ENCODE peak calls at places on chromosomes 5 and 9, in nine cellular contexts. One of them, this sample, is unnamed.

GRCh38 chr5:94901071-94901979 is 282.9 kb downstream of the SLF1 start:
- DNase-seq in MCF 10A: peak
- DNase-seq in heart left ventricle: no peak
- DNase-seq in BE2C: no peak
- DNase-seq in OCI-LY7: no peak
- DNase-seq in AG10803: peak
- DNase-seq in natural killer cell: no peak
- DNase-seq in CD8-positive, alpha-beta T cell: no peak
- DNase-seq in IMR-90: peak
- DNase-seq in this sample: no peak

GRCh38 chr5:60492958-60493357 is 207.0 kb downstream of the DEPDC1B start:
- DNase-seq in natural killer cell: no peak
- DNase-seq in MCF 10A: peak
- DNase-seq in heart left ventricle: no peak
- DNase-seq in IMR-90: peak
- DNase-seq in AG10803: no peak
- DNase-seq in CD8-positive, alpha-beta T cell: no peak
- DNase-seq in OCI-LY7: no peak
- DNase-seq in BE2C: no peak
- DNase-seq in this sample: no peak

GRCh38 chr5:119105971-119106370 is 35.1 kb downstream of the DMXL1 start:
- DNase-seq in BE2C: no peak
- DNase-seq in natural killer cell: no peak
- DNase-seq in heart left ventricle: no peak
- DNase-seq in CD8-positive, alpha-beta T cell: no peak
- DNase-seq in IMR-90: no peak
- DNase-seq in AG10803: no peak
- DNase-seq in OCI-LY7: no peak
- DNase-seq in MCF 10A: no peak
- DNase-seq in this sample: no peak

GRCh38 chr9:127910613-127911205 is 6.1 kb downstream of the ST6GALNAC4 start:
- DNase-seq in MCF 10A: peak
- DNase-seq in OCI-LY7: no peak
- DNase-seq in natural killer cell: no peak
- DNase-seq in IMR-90: peak
- DNase-seq in CD8-positive, alpha-beta T cell: no peak
- DNase-seq in BE2C: peak
- DNase-seq in heart left ventricle: no peak
- DNase-seq in AG10803: peak
- DNase-seq in this sample: no peak

GRCh38 chr9:34430843-34431437 is 27.4 kb downstream of the FAM219A start:
- DNase-seq in IMR-90: peak
- DNase-seq in natural killer cell: no peak
- DNase-seq in AG10803: peak
- DNase-seq in heart left ventricle: peak
- DNase-seq in OCI-LY7: peak
- DNase-seq in CD8-positive, alpha-beta T cell: no peak
- DNase-seq in MCF 10A: peak
- DNase-seq in BE2C: peak
- DNase-seq in this sample: peak

GRCh38 chr9:69931340-69931739 is 110.7 kb downstream of the CFAP95 start:
- DNase-seq in CD8-positive, alpha-beta T cell: no peak
- DNase-seq in MCF 10A: peak
- DNase-seq in heart left ventricle: no peak
- DNase-seq in natural killer cell: no peak
- DNase-seq in AG10803: no peak
- DNase-seq in IMR-90: no peak
- DNase-seq in BE2C: peak
- DNase-seq in OCI-LY7: no peak
- DNase-seq in this sample: no peak

GRCh38 chr9:127788337-127789011 is 2.6 kb downstream of the CDK9 start:
- DNase-seq in natural killer cell: no peak
- DNase-seq in MCF 10A: no peak
- DNase-seq in IMR-90: no peak
- DNase-seq in CD8-positive, alpha-beta T cell: no peak
- DNase-seq in OCI-LY7: no peak
- DNase-seq in BE2C: no peak
- DNase-seq in heart left ventricle: no peak
- DNase-seq in AG10803: no peak
- DNase-seq in this sample: no peak

GRCh38 chr5:96404191-96404867 is 28.7 kb downstream of the PCSK1 start:
- DNase-seq in heart left ventricle: no peak
- DNase-seq in IMR-90: no peak
- DNase-seq in BE2C: no peak
- DNase-seq in natural killer cell: no peak
- DNase-seq in AG10803: no peak
- DNase-seq in CD8-positive, alpha-beta T cell: no peak
- DNase-seq in OCI-LY7: no peak
- DNase-seq in MCF 10A: no peak
- DNase-seq in this sample: no peak

GRCh38 chr5:152505442-152506042 is 100.5 kb upstream of the NMUR2 start:
- DNase-seq in CD8-positive, alpha-beta T cell: peak
- DNase-seq in natural killer cell: no peak
- DNase-seq in heart left ventricle: no peak
- DNase-seq in MCF 10A: peak
- DNase-seq in IMR-90: peak
- DNase-seq in OCI-LY7: peak
- DNase-seq in AG10803: peak
- DNase-seq in BE2C: peak
- DNase-seq in this sample: peak

GRCh38 chr5:40033411-40033810 is 608.6 kb upstream of the DAB2 start:
- DNase-seq in OCI-LY7: peak
- DNase-seq in heart left ventricle: no peak
- DNase-seq in IMR-90: no peak
- DNase-seq in AG10803: no peak
- DNase-seq in MCF 10A: no peak
- DNase-seq in CD8-positive, alpha-beta T cell: peak
- DNase-seq in BE2C: no peak
- DNase-seq in natural killer cell: no peak
- DNase-seq in this sample: no peak

GRCh38 chr9:126518763-126519162 is 95.0 kb upstream of the LMX1B start:
- DNase-seq in natural killer cell: no peak
- DNase-seq in OCI-LY7: no peak
- DNase-seq in heart left ventricle: no peak
- DNase-seq in BE2C: no peak
- DNase-seq in CD8-positive, alpha-beta T cell: no peak
- DNase-seq in IMR-90: no peak
- DNase-seq in MCF 10A: no peak
- DNase-seq in AG10803: no peak
- DNase-seq in this sample: no peak
- TF ChIP-seq CTCF in natural killer cell: no peak
- TF ChIP-seq CTCF in OCI-LY7: no peak
- TF ChIP-seq CTCF in heart left ventricle: no peak
- TF ChIP-seq CTCF in BE2C: no peak
- TF ChIP-seq CTCF in CD8-positive, alpha-beta T cell: no peak
- TF ChIP-seq CTCF in IMR-90: no peak
- TF ChIP-seq CTCF in MCF 10A: no peak
- TF ChIP-seq CTCF in AG10803: no peak
- TF ChIP-seq CTCF in this sample: no peak

GRCh38 chr9:89808076-89808701 is 203.4 kb downstream of the GADD45G start:
- DNase-seq in AG10803: no peak
- DNase-seq in heart left ventricle: no peak
- DNase-seq in OCI-LY7: no peak
- DNase-seq in BE2C: no peak
- DNase-seq in IMR-90: no peak
- DNase-seq in MCF 10A: no peak
- DNase-seq in natural killer cell: no peak
- DNase-seq in CD8-positive, alpha-beta T cell: no peak
- DNase-seq in this sample: no peak
- TF ChIP-seq CTCF in AG10803: no peak
- TF ChIP-seq CTCF in heart left ventricle: peak
- TF ChIP-seq CTCF in OCI-LY7: peak
- TF ChIP-seq CTCF in BE2C: peak
- TF ChIP-seq CTCF in IMR-90: no peak
- TF ChIP-seq CTCF in MCF 10A: no peak
- TF ChIP-seq CTCF in natural killer cell: no peak
- TF ChIP-seq CTCF in CD8-positive, alpha-beta T cell: no peak
- TF ChIP-seq CTCF in this sample: peak

GRCh38 chr5:141838326-141839014 is 39.7 kb downstream of the PCDH1 start:
- DNase-seq in heart left ventricle: no peak
- DNase-seq in BE2C: peak
- DNase-seq in OCI-LY7: no peak
- DNase-seq in CD8-positive, alpha-beta T cell: no peak
- DNase-seq in natural killer cell: no peak
- DNase-seq in AG10803: no peak
- DNase-seq in IMR-90: no peak
- DNase-seq in MCF 10A: no peak
- DNase-seq in this sample: no peak
- TF ChIP-seq CTCF in heart left ventricle: no peak
- TF ChIP-seq CTCF in BE2C: no peak
- TF ChIP-seq CTCF in OCI-LY7: no peak
- TF ChIP-seq CTCF in CD8-positive, alpha-beta T cell: no peak
- TF ChIP-seq CTCF in natural killer cell: no peak
- TF ChIP-seq CTCF in AG10803: no peak
- TF ChIP-seq CTCF in IMR-90: no peak
- TF ChIP-seq CTCF in MCF 10A: no peak
- TF ChIP-seq CTCF in this sample: no peak

GRCh38 chr9:98121096-98121495 is 2.1 kb upstream of the TRIM14 start:
- DNase-seq in AG10803: peak
- DNase-seq in CD8-positive, alpha-beta T cell: no peak
- DNase-seq in heart left ventricle: no peak
- DNase-seq in natural killer cell: no peak
- DNase-seq in MCF 10A: peak
- DNase-seq in OCI-LY7: peak
- DNase-seq in IMR-90: no peak
- DNase-seq in BE2C: peak
- DNase-seq in this sample: no peak
- TF ChIP-seq CTCF in AG10803: no peak
- TF ChIP-seq CTCF in CD8-positive, alpha-beta T cell: no peak
- TF ChIP-seq CTCF in heart left ventricle: no peak
- TF ChIP-seq CTCF in natural killer cell: no peak
- TF ChIP-seq CTCF in MCF 10A: peak
- TF ChIP-seq CTCF in OCI-LY7: no peak
- TF ChIP-seq CTCF in IMR-90: no peak
- TF ChIP-seq CTCF in BE2C: peak
- TF ChIP-seq CTCF in this sample: no peak

DNA sequence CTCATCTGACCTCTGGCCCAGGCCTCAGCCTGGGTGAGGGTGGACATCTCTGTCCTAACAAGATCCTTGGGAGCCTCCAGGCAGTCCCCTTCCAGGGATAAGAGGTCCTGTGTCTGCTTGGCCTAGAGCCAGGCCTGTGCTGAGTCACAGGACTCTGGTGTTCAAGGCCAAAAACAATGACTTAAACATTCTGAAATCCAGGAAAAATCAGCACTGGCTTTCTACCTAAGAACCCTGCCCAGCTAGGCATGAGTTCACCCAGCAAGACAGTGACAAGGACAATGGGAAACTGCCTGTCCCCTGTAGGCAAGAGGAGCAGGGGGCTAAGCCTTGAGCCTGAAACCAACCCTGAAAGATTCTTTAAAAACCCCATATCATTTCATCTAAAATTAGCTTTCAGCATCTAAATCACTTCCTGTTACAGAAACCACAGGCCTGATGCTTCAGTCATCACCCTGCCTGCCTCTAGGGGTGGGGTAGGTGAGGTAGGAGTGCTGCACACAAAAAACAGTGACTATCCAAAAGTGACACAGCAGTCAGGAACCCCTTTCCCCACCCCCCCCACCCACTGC is 29.9 kb downstream of the CSF2 start:
- DNase-seq in IMR-90: peak
- DNase-seq in heart left ventricle: peak
- DNase-seq in OCI-LY7: peak
- DNase-seq in natural killer cell: peak
- DNase-seq in CD8-positive, alpha-beta T cell: peak
- DNase-seq in AG10803: peak
- DNase-seq in MCF 10A: peak
- DNase-seq in BE2C: peak
- DNase-seq in this sample: no peak
- TF ChIP-seq CTCF in IMR-90: no peak
- TF ChIP-seq CTCF in heart left ventricle: no peak
- TF ChIP-seq CTCF in OCI-LY7: peak
- TF ChIP-seq CTCF in natural killer cell: no peak
- TF ChIP-seq CTCF in CD8-positive, alpha-beta T cell: peak
- TF ChIP-seq CTCF in AG10803: no peak
- TF ChIP-seq CTCF in MCF 10A: no peak
- TF ChIP-seq CTCF in BE2C: no peak
- TF ChIP-seq CTCF in this sample: no peak

DNA sequence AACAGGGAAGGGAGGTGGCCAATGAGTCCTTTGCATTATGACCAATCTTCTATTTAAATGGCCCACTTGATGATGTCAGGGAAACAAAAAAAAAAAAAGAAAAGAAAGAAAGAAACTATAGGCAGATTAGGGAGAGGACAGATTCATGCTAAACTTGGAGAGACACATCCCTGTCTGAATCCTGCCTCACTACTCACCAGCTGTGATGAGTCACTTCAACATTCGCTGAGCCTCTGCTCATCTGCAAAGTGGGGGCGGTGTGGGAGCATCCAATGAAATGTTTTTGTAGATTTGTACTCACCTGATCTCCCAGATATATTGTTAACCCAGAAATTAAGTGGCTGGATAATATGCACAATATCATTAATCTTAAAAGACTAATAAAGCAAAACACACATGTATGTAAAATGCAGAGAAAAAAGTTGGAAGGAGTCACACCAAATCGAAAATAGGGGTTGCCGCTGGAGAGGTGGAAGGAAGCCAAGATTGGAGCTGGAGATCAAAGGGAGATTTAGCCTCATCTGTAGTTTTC is 17.1 kb upstream of the ERGIC1 start:
- DNase-seq in natural killer cell: no peak
- DNase-seq in heart left ventricle: no peak
- DNase-seq in CD8-positive, alpha-beta T cell: no peak
- DNase-seq in AG10803: peak
- DNase-seq in MCF 10A: peak
- DNase-seq in IMR-90: peak
- DNase-seq in BE2C: peak
- DNase-seq in OCI-LY7: no peak
- DNase-seq in this sample: no peak
- TF ChIP-seq CTCF in natural killer cell: no peak
- TF ChIP-seq CTCF in heart left ventricle: no peak
- TF ChIP-seq CTCF in CD8-positive, alpha-beta T cell: no peak
- TF ChIP-seq CTCF in AG10803: no peak
- TF ChIP-seq CTCF in MCF 10A: no peak
- TF ChIP-seq CTCF in IMR-90: no peak
- TF ChIP-seq CTCF in BE2C: no peak
- TF ChIP-seq CTCF in OCI-LY7: no peak
- TF ChIP-seq CTCF in this sample: no peak

This sample was measured in progenitor cell of endocrine pancreas.